ENCODE peak calls at places on chromosomes 3 and 15, in four cellular contexts. O is upper lobe of left lung, J is immature natural killer cell, N is skeletal muscle cell. F is an unnamed sample.

GRCh38 chr15:78909791-78910228 is 35.0 kb downstream of the CTSH start:
- DNase-seq in O (no peak), J (peak), N (no peak), F (peak)

GRCh38 chr15:47870300-47870955 is 153.1 kb downstream of the SEMA6D start:
- DNase-seq in J (no peak), O (no peak), N (peak), F (no peak)

GRCh38 chr15:73691398-73691797 is 7.2 kb downstream of the CD276 start:
- DNase-seq in O (peak), N (peak), J (no peak), F (no peak)

GRCh38 chr3:44862221-44862637 is 517 bp downstream of the TMEM42 start:
- DNase-seq in J (no peak), N (no peak), O (no peak), F (peak)

GRCh38 chr15:88982304-88982945 is 69.2 kb upstream of the MFGE8 start:
- DNase-seq in N (peak), J (no peak), O (no peak), F (peak)

GRCh38 chr3:176514297-176514696 is 683.0 kb downstream of the TBL1XR1 start:
- DNase-seq in O (no peak), J (no peak), N (peak), F (peak)

GRCh38 chr15:81274932-81275341 is 49.0 kb downstream of the STARD5 start:
- DNase-seq in J (peak), N (peak), O (peak), F (peak)

GRCh38 chr3:126980266-126980811 is 2.6 kb upstream of the PLXNA1 start:
- DNase-seq in N (no peak), O (no peak), J (no peak), F (no peak)

GRCh38 chr3:184142199-184142598 is 7.0 kb downstream of the EIF2B5 start:
- DNase-seq in N (no peak), J (no peak), O (no peak), F (no peak)

GRCh38 chr15:64851503-64851840 is 9.8 kb downstream of the PLEKHO2 start:
- DNase-seq in N (no peak), J (no peak), O (peak), F (no peak)

F was measured in RPMI8226.